ENCODE peak calls at places on chromosome 1, in eight cellular contexts. One of them, this sample, is unnamed. For H3K27me3, the result is how much of the 10 kb centered on the place peaks cover.

GRCh38 chr1:149888999-149889289 is 10.4 kb upstream of the BOLA1 start:
- DNase-seq in CD8-positive, alpha-beta memory T cell: no peak
- DNase-seq in uterus: peak
- DNase-seq in stomach: peak
- DNase-seq in effector memory CD4-positive, alpha-beta T cell: no peak
- DNase-seq in left ventricle myocardium inferior: no peak
- DNase-seq in neural progenitor cell: peak
- DNase-seq in right cardiac atrium: peak
- DNase-seq in this sample: peak

GRCh38 chr1:22264464-22265330 is 121.8 kb upstream of the WNT4 start:
- DNase-seq in CD8-positive, alpha-beta memory T cell: no peak
- DNase-seq in uterus: no peak
- DNase-seq in stomach: no peak
- DNase-seq in effector memory CD4-positive, alpha-beta T cell: no peak
- DNase-seq in left ventricle myocardium inferior: no peak
- DNase-seq in neural progenitor cell: peak
- DNase-seq in right cardiac atrium: no peak
- DNase-seq in this sample: no peak

GRCh38 chr1:78231477-78231876 is 185.7 kb downstream of the GIPC2 start:
- DNase-seq in CD8-positive, alpha-beta memory T cell: no peak
- DNase-seq in uterus: no peak
- DNase-seq in stomach: no peak
- DNase-seq in effector memory CD4-positive, alpha-beta T cell: no peak
- DNase-seq in left ventricle myocardium inferior: no peak
- DNase-seq in neural progenitor cell: no peak
- DNase-seq in right cardiac atrium: no peak
- DNase-seq in this sample: no peak

GRCh38 chr1:204359474-204360255 is at the start of gene PLEKHA6:
- DNase-seq in CD8-positive, alpha-beta memory T cell: no peak
- DNase-seq in uterus: peak
- DNase-seq in stomach: no peak
- DNase-seq in effector memory CD4-positive, alpha-beta T cell: no peak
- DNase-seq in left ventricle myocardium inferior: peak
- DNase-seq in neural progenitor cell: peak
- DNase-seq in right cardiac atrium: peak
- DNase-seq in this sample: no peak

GRCh38 chr1:177328251-177328650 is 157.5 kb downstream of the BRINP2 start:
- DNase-seq in CD8-positive, alpha-beta memory T cell: no peak
- DNase-seq in uterus: no peak
- DNase-seq in stomach: no peak
- DNase-seq in effector memory CD4-positive, alpha-beta T cell: no peak
- DNase-seq in left ventricle myocardium inferior: no peak
- DNase-seq in neural progenitor cell: no peak
- DNase-seq in right cardiac atrium: no peak
- DNase-seq in this sample: no peak

GRCh38 chr1:58143972-58144752 is 402.4 kb downstream of the OMA1 start:
- DNase-seq in CD8-positive, alpha-beta memory T cell: no peak
- DNase-seq in uterus: no peak
- DNase-seq in stomach: no peak
- DNase-seq in effector memory CD4-positive, alpha-beta T cell: no peak
- DNase-seq in left ventricle myocardium inferior: no peak
- DNase-seq in neural progenitor cell: no peak
- DNase-seq in right cardiac atrium: no peak
- DNase-seq in this sample: no peak

GRCh38 chr1:12580054-12580887 is 37.7 kb downstream of the DHRS3 start:
- DNase-seq in CD8-positive, alpha-beta memory T cell: no peak
- DNase-seq in uterus: peak
- DNase-seq in stomach: no peak
- DNase-seq in effector memory CD4-positive, alpha-beta T cell: no peak
- DNase-seq in left ventricle myocardium inferior: no peak
- DNase-seq in neural progenitor cell: no peak
- DNase-seq in right cardiac atrium: peak
- DNase-seq in this sample: no peak

GRCh38 chr1:99535470-99536164 is 110.3 kb upstream of the PALMD start:
- DNase-seq in CD8-positive, alpha-beta memory T cell: no peak
- DNase-seq in uterus: no peak
- DNase-seq in stomach: no peak
- DNase-seq in effector memory CD4-positive, alpha-beta T cell: no peak
- DNase-seq in left ventricle myocardium inferior: no peak
- DNase-seq in neural progenitor cell: no peak
- DNase-seq in right cardiac atrium: no peak
- DNase-seq in this sample: no peak

GRCh38 chr1:110634455-110635281 is 28.5 kb upstream of the KCNA2 start:
- DNase-seq in CD8-positive, alpha-beta memory T cell: no peak
- DNase-seq in uterus: peak
- DNase-seq in stomach: peak
- DNase-seq in effector memory CD4-positive, alpha-beta T cell: peak
- DNase-seq in left ventricle myocardium inferior: peak
- DNase-seq in neural progenitor cell: no peak
- DNase-seq in right cardiac atrium: peak
- DNase-seq in this sample: no peak

GRCh38 chr1:106798991-106799390 is 257.5 kb upstream of the PRMT6 start:
- DNase-seq in CD8-positive, alpha-beta memory T cell: no peak
- DNase-seq in uterus: no peak
- DNase-seq in stomach: no peak
- DNase-seq in effector memory CD4-positive, alpha-beta T cell: no peak
- DNase-seq in left ventricle myocardium inferior: no peak
- DNase-seq in neural progenitor cell: no peak
- DNase-seq in right cardiac atrium: no peak
- DNase-seq in this sample: no peak

GRCh38 chr1:118333601-118334241 is 148.7 kb upstream of the SPAG17 start:
- DNase-seq in CD8-positive, alpha-beta memory T cell: no peak
- DNase-seq in uterus: no peak
- DNase-seq in stomach: no peak
- DNase-seq in effector memory CD4-positive, alpha-beta T cell: no peak
- DNase-seq in left ventricle myocardium inferior: no peak
- DNase-seq in neural progenitor cell: no peak
- DNase-seq in right cardiac atrium: no peak
- DNase-seq in this sample: no peak

GRCh38 chr1:46941135-46941694 is at the start of gene CYP4A11:
- DNase-seq in CD8-positive, alpha-beta memory T cell: no peak
- DNase-seq in uterus: no peak
- DNase-seq in stomach: no peak
- DNase-seq in effector memory CD4-positive, alpha-beta T cell: no peak
- DNase-seq in left ventricle myocardium inferior: no peak
- DNase-seq in neural progenitor cell: no peak
- DNase-seq in right cardiac atrium: no peak
- DNase-seq in this sample: no peak

GRCh38 chr1:174398246-174398645 is 49.5 kb upstream of the GPR52 start:
- DNase-seq in CD8-positive, alpha-beta memory T cell: no peak
- DNase-seq in uterus: no peak
- DNase-seq in stomach: no peak
- DNase-seq in effector memory CD4-positive, alpha-beta T cell: no peak
- DNase-seq in left ventricle myocardium inferior: no peak
- DNase-seq in neural progenitor cell: no peak
- DNase-seq in right cardiac atrium: no peak
- DNase-seq in this sample: no peak

GRCh38 chr1:108125312-108126138 is 74.6 kb downstream of the SLC25A24 start:
- DNase-seq in CD8-positive, alpha-beta memory T cell: peak
- DNase-seq in uterus: peak
- DNase-seq in stomach: peak
- DNase-seq in effector memory CD4-positive, alpha-beta T cell: peak
- DNase-seq in left ventricle myocardium inferior: no peak
- DNase-seq in neural progenitor cell: peak
- DNase-seq in right cardiac atrium: peak
- DNase-seq in this sample: peak

GRCh38 chr1:115952547-115952946 is 23.8 kb upstream of the SLC22A15 start:
- DNase-seq in CD8-positive, alpha-beta memory T cell: no peak
- DNase-seq in uterus: no peak
- DNase-seq in stomach: no peak
- DNase-seq in effector memory CD4-positive, alpha-beta T cell: no peak
- DNase-seq in left ventricle myocardium inferior: no peak
- DNase-seq in neural progenitor cell: no peak
- DNase-seq in right cardiac atrium: no peak
- DNase-seq in this sample: no peak

GRCh38 chr1:94542088-94542671 is 621 bp upstream of the F3 start:
- DNase-seq in CD8-positive, alpha-beta memory T cell: no peak
- DNase-seq in uterus: peak
- DNase-seq in stomach: peak
- DNase-seq in effector memory CD4-positive, alpha-beta T cell: no peak
- DNase-seq in left ventricle myocardium inferior: peak
- DNase-seq in neural progenitor cell: peak
- DNase-seq in right cardiac atrium: peak
- DNase-seq in this sample: peak
- H3K27ac ChIP-seq in CD8-positive, alpha-beta memory T cell: no peak
- H3K27ac ChIP-seq in uterus: peak
- H3K27ac ChIP-seq in stomach: peak
- H3K27ac ChIP-seq in effector memory CD4-positive, alpha-beta T cell: no peak
- H3K27ac ChIP-seq in left ventricle myocardium inferior: peak
- H3K27ac ChIP-seq in neural progenitor cell: no peak
- H3K27ac ChIP-seq in right cardiac atrium: peak
- H3K27ac ChIP-seq in this sample: peak

GRCh38 chr1:152899027-152899426 is 9.3 kb upstream of the IVL start:
- DNase-seq in CD8-positive, alpha-beta memory T cell: no peak
- DNase-seq in uterus: no peak
- DNase-seq in stomach: no peak
- DNase-seq in effector memory CD4-positive, alpha-beta T cell: no peak
- DNase-seq in left ventricle myocardium inferior: no peak
- DNase-seq in neural progenitor cell: no peak
- DNase-seq in right cardiac atrium: no peak
- DNase-seq in this sample: no peak
- H3K27me3 ChIP-seq in CD8-positive, alpha-beta memory T cell: under half
- H3K27me3 ChIP-seq in uterus: under half
- H3K27me3 ChIP-seq in stomach: under half
- H3K27me3 ChIP-seq in effector memory CD4-positive, alpha-beta T cell: under half
- H3K27me3 ChIP-seq in left ventricle myocardium inferior: under half
- H3K27me3 ChIP-seq in neural progenitor cell: under half
- H3K27me3 ChIP-seq in right cardiac atrium: under half
- H3K27me3 ChIP-seq in this sample: under half

GRCh38 chr1:55211909-55212308 is 3.3 kb downstream of the USP24 start:
- DNase-seq in CD8-positive, alpha-beta memory T cell: no peak
- DNase-seq in uterus: no peak
- DNase-seq in stomach: no peak
- DNase-seq in effector memory CD4-positive, alpha-beta T cell: no peak
- DNase-seq in left ventricle myocardium inferior: no peak
- DNase-seq in neural progenitor cell: no peak
- DNase-seq in right cardiac atrium: no peak
- DNase-seq in this sample: no peak

GRCh38 chr1:55209247-55209646 is 5.9 kb downstream of the USP24 start:
- DNase-seq in CD8-positive, alpha-beta memory T cell: no peak
- DNase-seq in uterus: no peak
- DNase-seq in stomach: no peak
- DNase-seq in effector memory CD4-positive, alpha-beta T cell: no peak
- DNase-seq in left ventricle myocardium inferior: no peak
- DNase-seq in neural progenitor cell: peak
- DNase-seq in right cardiac atrium: no peak
- DNase-seq in this sample: no peak

GRCh38 chr1:55211456-55211855 is 3.7 kb downstream of the USP24 start:
- DNase-seq in CD8-positive, alpha-beta memory T cell: no peak
- DNase-seq in uterus: no peak
- DNase-seq in stomach: no peak
- DNase-seq in effector memory CD4-positive, alpha-beta T cell: no peak
- DNase-seq in left ventricle myocardium inferior: no peak
- DNase-seq in neural progenitor cell: no peak
- DNase-seq in right cardiac atrium: no peak
- DNase-seq in this sample: no peak

GRCh38 chr1:55212349-55213028 is 2.7 kb downstream of the USP24 start:
- DNase-seq in CD8-positive, alpha-beta memory T cell: peak
- DNase-seq in uterus: no peak
- DNase-seq in stomach: no peak
- DNase-seq in effector memory CD4-positive, alpha-beta T cell: no peak
- DNase-seq in left ventricle myocardium inferior: no peak
- DNase-seq in neural progenitor cell: no peak
- DNase-seq in right cardiac atrium: no peak
- DNase-seq in this sample: no peak

DNA sequence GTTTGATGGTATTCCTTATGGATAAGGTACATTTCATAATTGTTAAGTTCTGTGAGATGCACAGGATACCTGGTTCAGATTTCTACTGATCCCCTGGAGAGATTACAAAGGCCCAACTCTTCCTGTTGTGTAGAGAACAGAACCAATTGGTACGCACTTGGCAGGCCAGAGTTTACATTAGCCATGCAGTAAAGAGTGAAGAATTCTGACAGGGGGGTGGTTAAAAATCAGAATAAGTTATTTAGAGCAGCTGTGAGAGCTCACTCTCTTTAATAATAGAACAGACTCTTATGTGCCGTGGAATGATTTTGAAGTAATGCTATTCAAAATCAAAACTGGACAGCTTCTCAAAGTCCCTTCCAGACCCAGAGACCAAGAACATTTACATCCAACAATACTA is 4.2 kb downstream of the USP24 start:
- DNase-seq in CD8-positive, alpha-beta memory T cell: no peak
- DNase-seq in uterus: no peak
- DNase-seq in stomach: no peak
- DNase-seq in effector memory CD4-positive, alpha-beta T cell: no peak
- DNase-seq in left ventricle myocardium inferior: no peak
- DNase-seq in neural progenitor cell: no peak
- DNase-seq in right cardiac atrium: no peak
- DNase-seq in this sample: no peak
- H3K4me3 ChIP-seq in CD8-positive, alpha-beta memory T cell: no peak
- H3K4me3 ChIP-seq in uterus: no peak
- H3K4me3 ChIP-seq in stomach: peak
- H3K4me3 ChIP-seq in effector memory CD4-positive, alpha-beta T cell: no peak
- H3K4me3 ChIP-seq in left ventricle myocardium inferior: peak
- H3K4me3 ChIP-seq in neural progenitor cell: no peak
- H3K4me3 ChIP-seq in right cardiac atrium: peak
- H3K4me3 ChIP-seq in this sample: no peak

GRCh38 chr1:40898434-40898900 is 36.3 kb upstream of the CITED4 start:
- DNase-seq in CD8-positive, alpha-beta memory T cell: no peak
- DNase-seq in uterus: no peak
- DNase-seq in stomach: peak
- DNase-seq in effector memory CD4-positive, alpha-beta T cell: no peak
- DNase-seq in left ventricle myocardium inferior: no peak
- DNase-seq in neural progenitor cell: no peak
- DNase-seq in right cardiac atrium: no peak
- DNase-seq in this sample: no peak

GRCh38 chr1:40899230-40899870 is 37.2 kb upstream of the CITED4 start:
- DNase-seq in CD8-positive, alpha-beta memory T cell: no peak
- DNase-seq in uterus: no peak
- DNase-seq in stomach: peak
- DNase-seq in effector memory CD4-positive, alpha-beta T cell: no peak
- DNase-seq in left ventricle myocardium inferior: no peak
- DNase-seq in neural progenitor cell: no peak
- DNase-seq in right cardiac atrium: no peak
- DNase-seq in this sample: no peak

GRCh38 chr1:40903106-40903505 is 40.9 kb upstream of the CITED4 start:
- DNase-seq in CD8-positive, alpha-beta memory T cell: no peak
- DNase-seq in uterus: no peak
- DNase-seq in stomach: no peak
- DNase-seq in effector memory CD4-positive, alpha-beta T cell: no peak
- DNase-seq in left ventricle myocardium inferior: no peak
- DNase-seq in neural progenitor cell: no peak
- DNase-seq in right cardiac atrium: no peak
- DNase-seq in this sample: no peak

GRCh38 chr1:40902634-40902897 is 40.4 kb upstream of the CITED4 start:
- DNase-seq in CD8-positive, alpha-beta memory T cell: no peak
- DNase-seq in uterus: no peak
- DNase-seq in stomach: no peak
- DNase-seq in effector memory CD4-positive, alpha-beta T cell: no peak
- DNase-seq in left ventricle myocardium inferior: no peak
- DNase-seq in neural progenitor cell: no peak
- DNase-seq in right cardiac atrium: no peak
- DNase-seq in this sample: no peak

GRCh38 chr1:40901886-40902633 is 39.9 kb upstream of the CITED4 start:
- DNase-seq in CD8-positive, alpha-beta memory T cell: no peak
- DNase-seq in uterus: no peak
- DNase-seq in stomach: no peak
- DNase-seq in effector memory CD4-positive, alpha-beta T cell: no peak
- DNase-seq in left ventricle myocardium inferior: peak
- DNase-seq in neural progenitor cell: no peak
- DNase-seq in right cardiac atrium: peak
- DNase-seq in this sample: peak
- H3K27ac ChIP-seq in CD8-positive, alpha-beta memory T cell: no peak
- H3K27ac ChIP-seq in uterus: no peak
- H3K27ac ChIP-seq in stomach: no peak
- H3K27ac ChIP-seq in effector memory CD4-positive, alpha-beta T cell: no peak
- H3K27ac ChIP-seq in left ventricle myocardium inferior: no peak
- H3K27ac ChIP-seq in neural progenitor cell: no peak
- H3K27ac ChIP-seq in right cardiac atrium: no peak
- H3K27ac ChIP-seq in this sample: no peak